ENCODE peak calls at places on chromosomes 12 and 14, in nine cellular contexts. J, E, N, S, W, F, O, T and P are unnamed samples.

GRCh38 chr14:60210703-60211102 is 38.3 kb upstream of the PPM1A start:
- DNase-seq in T (no peak), S (no peak), E (no peak), J (no peak), N (no peak), F (no peak), O (no peak), W (no peak), P (no peak)

GRCh38 chr12:126581655-126582054 is 1516.4 kb downstream of the AACS start:
- DNase-seq in S (no peak), J (no peak), O (no peak), N (no peak), W (no peak), E (no peak), T (no peak), F (no peak), P (no peak)

GRCh38 chr12:89977356-89978185 is 268.9 kb upstream of the ATP2B1 start:
- DNase-seq in N (no peak), O (peak), W (no peak), E (no peak), J (no peak), T (no peak), S (no peak), F (no peak), P (no peak)

GRCh38 chr14:73489481-73490175 is 1.1 kb upstream of the RIOX1 start:
- DNase-seq in F (no peak), J (no peak), W (no peak), O (peak), T (no peak), S (no peak), N (no peak), E (no peak), P (no peak)

GRCh38 chr12:115135800-115136211 is 451.8 kb upstream of the TBX3 start:
- DNase-seq in W (peak), O (peak), F (peak), E (no peak), S (peak), J (no peak), T (no peak), N (no peak), P (peak)

GRCh38 chr12:94767971-94768370 is 117.6 kb upstream of the TMCC3 start:
- DNase-seq in T (no peak), S (no peak), O (no peak), W (no peak), N (no peak), F (no peak), J (no peak), E (no peak), P (no peak)

GRCh38 chr14:70289138-70289537 is 70.3 kb downstream of the COX16 start:
- DNase-seq in O (no peak), J (no peak), N (no peak), F (no peak), E (peak), W (no peak), T (no peak), S (no peak), P (no peak)

GRCh38 chr12:55607821-55608602 is 28.7 kb upstream of the OR10P1 start:
- DNase-seq in O (no peak), T (peak), N (no peak), J (no peak), W (no peak), E (no peak), F (no peak), S (no peak), P (peak)

GRCh38 chr14:47619397-47619796 is 56.0 kb downstream of the MDGA2 start:
- DNase-seq in O (no peak), T (peak), N (no peak), E (no peak), W (no peak), J (no peak), F (no peak), S (no peak), P (no peak)

GRCh38 chr14:86673523-86673969 is 1143.6 kb downstream of the FLRT2 start:
- DNase-seq in E (no peak), W (no peak), N (no peak), S (no peak), T (peak), J (no peak), O (no peak), F (no peak), P (peak)

GRCh38 chr12:131902332-131903241 is 8.2 kb downstream of the ULK1 start:
- DNase-seq in O (no peak), J (no peak), E (no peak), W (no peak), S (peak), T (peak), F (peak), N (no peak), P (no peak)

GRCh38 chr14:105528859-105529505 is 2.6 kb downstream of the TMEM121 start:
- DNase-seq in N (no peak), S (peak), W (no peak), F (no peak), O (no peak), T (no peak), E (no peak), J (no peak), P (no peak)

GRCh38 chr12:25401547-25402345 is 151.0 kb upstream of the KRAS start:
- DNase-seq in S (no peak), O (peak), F (no peak), J (no peak), T (peak), E (no peak), W (no peak), N (no peak), P (no peak)

GRCh38 chr12:47875732-47876131 is 29.1 kb downstream of the VDR start:
- DNase-seq in W (no peak), T (no peak), F (no peak), N (no peak), O (no peak), E (no peak), S (no peak), J (no peak), P (no peak)

GRCh38 chr12:4274396-4274959 is 916 bp downstream of the CCND2 start:
- DNase-seq in E (peak), O (no peak), N (no peak), S (peak), T (peak), F (no peak), J (no peak), W (peak), P (no peak)

GRCh38 chr14:67883717-67884116 is 64.1 kb downstream of the RAD51B start:
- DNase-seq in N (no peak), O (peak), E (no peak), J (no peak), S (no peak), F (no peak), T (peak), W (no peak), P (peak)
- TF ChIP-seq CTCF in N (no peak), O (peak), E (no peak), J (peak), S (no peak), F (peak), T (no peak), W (peak), P (peak)

DNA sequence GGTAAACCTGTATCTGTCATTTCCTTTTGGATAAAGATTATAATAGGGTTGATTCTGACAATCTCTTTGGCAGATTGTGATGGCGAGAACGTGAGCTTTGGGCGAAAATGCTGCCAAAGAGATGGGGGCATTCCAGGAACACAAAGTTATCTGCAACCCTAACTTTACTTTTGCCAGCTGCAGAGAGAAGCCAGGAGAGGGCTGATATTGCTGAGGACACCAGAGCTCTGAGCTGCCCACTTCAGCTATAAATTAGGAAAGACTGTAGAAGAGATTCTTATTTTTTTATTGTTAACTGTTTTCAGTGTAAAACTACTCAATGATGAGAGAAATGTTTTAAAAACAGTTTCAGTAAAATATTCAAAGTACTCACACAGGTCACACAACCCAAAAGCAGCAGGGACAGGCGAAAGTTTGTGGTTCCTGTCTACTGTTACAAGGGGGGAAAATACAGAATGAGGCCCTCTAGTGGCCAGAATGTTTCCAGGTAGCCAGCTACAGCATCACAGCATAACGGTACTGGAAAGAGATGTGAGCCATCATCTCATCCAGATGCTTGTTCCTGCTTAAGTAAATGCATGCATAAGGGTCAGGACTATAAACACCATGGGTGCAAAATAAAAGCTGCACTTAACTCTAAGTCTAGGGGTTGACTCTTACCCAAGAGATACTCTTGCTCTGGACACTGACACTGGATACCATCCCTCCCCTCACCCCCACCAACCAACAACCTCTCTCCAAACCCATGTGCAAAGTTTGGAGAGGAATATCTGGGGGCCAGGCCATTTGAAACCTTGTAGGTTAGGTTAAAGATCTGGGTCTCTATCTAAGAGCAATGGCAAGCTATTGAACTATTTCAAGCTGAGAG is 498.4 kb downstream of the RMST start:
- DNase-seq in F (peak), J (peak), W (peak), S (no peak), N (no peak), T (peak), E (peak), O (peak), P (peak)
- TF ChIP-seq CTCF in F (peak), J (peak), W (peak), S (peak), N (no peak), T (peak), E (peak), O (peak), P (peak)

GRCh38 chr14:21233457-21234076 is 35.7 kb downstream of the HNRNPC start:
- DNase-seq in N (no peak), W (no peak), S (no peak), J (no peak), T (no peak), O (no peak), F (no peak), E (no peak), P (peak)
- TF ChIP-seq CTCF in N (no peak), W (no peak), S (no peak), J (peak), T (peak), O (peak), F (peak), E (no peak), P (no peak)

GRCh38 chr12:104680506-104680905 is 223.8 kb downstream of the CHST11 start:
- DNase-seq in J (no peak), O (no peak), N (no peak), W (no peak), S (no peak), T (no peak), F (no peak), E (no peak), P (no peak)

GRCh38 chr12:104681012-104681690 is 224.4 kb downstream of the CHST11 start:
- DNase-seq in E (no peak), T (no peak), F (no peak), J (no peak), O (no peak), N (no peak), S (no peak), W (no peak), P (no peak)

GRCh38 chr12:104682790-104683279 is 226.1 kb downstream of the CHST11 start:
- DNase-seq in T (no peak), J (no peak), S (no peak), F (no peak), N (no peak), E (peak), O (no peak), W (no peak), P (no peak)

GRCh38 chr12:104677441-104678089 is 220.8 kb downstream of the CHST11 start:
- DNase-seq in W (no peak), O (no peak), F (no peak), J (no peak), S (no peak), T (peak), N (no peak), E (no peak), P (no peak)

GRCh38 chr12:104680070-104680469 is 223.3 kb downstream of the CHST11 start:
- DNase-seq in E (peak), N (no peak), T (no peak), S (no peak), O (no peak), J (no peak), W (no peak), F (no peak), P (peak)
- TF ChIP-seq CTCF in E (peak), N (no peak), T (peak), S (no peak), O (peak), J (peak), W (no peak), F (no peak), P (no peak)

GRCh38 chr12:48973084-48973483 is 1.5 kb upstream of the WNT10B start:
- DNase-seq in N (no peak), J (no peak), E (no peak), S (no peak), F (no peak), O (no peak), W (peak), T (no peak), P (no peak)

GRCh38 chr12:48970702-48971334 is 717 bp downstream of the WNT10B start:
- DNase-seq in S (no peak), E (no peak), W (no peak), J (no peak), T (no peak), F (no peak), O (no peak), N (no peak), P (no peak)

GRCh38 chr12:48973531-48973930 is 2.0 kb upstream of the WNT10B start:
- DNase-seq in T (no peak), W (peak), E (no peak), N (no peak), J (no peak), O (peak), F (no peak), S (no peak), P (no peak)

GRCh38 chr12:48972213-48973021 is 882 bp upstream of the WNT10B start:
- DNase-seq in O (no peak), N (no peak), F (no peak), W (no peak), S (no peak), E (peak), J (no peak), T (no peak), P (no peak)

DNA sequence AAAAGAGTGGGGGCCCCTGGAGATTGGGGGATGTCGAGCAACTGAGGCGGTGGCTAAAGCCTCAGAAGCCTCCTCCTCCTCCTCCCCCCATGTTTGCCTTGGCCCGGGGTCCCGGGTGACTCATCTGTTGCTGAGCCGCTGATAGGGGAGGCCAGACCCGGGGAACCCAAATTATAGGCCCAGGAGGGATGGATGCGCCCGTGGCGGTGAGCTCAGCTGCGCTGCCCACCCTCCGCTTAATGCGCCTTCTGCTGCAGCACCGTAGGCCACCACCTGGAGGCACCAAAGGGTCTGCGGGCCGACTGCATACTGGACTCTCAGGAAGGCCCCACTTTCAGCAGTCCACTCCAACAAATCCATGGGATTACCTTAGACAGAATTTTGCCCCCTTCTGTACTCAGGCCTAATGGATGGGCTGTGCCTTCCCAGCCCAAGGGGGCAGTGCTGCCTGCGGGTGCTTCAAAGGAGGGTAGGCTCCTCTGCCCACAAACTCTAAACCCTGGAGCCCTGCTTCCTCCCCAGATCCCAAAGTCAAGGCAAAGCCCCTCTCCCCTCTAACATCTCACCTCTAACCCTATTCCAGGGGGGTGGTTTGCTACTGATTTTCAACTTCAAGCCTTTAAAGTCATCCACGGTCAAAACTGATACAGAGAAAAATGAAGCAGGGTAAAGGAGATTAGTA is 2.6 kb upstream of the WNT10B start:
- DNase-seq in F (no peak), N (no peak), T (no peak), S (peak), E (peak), O (no peak), W (peak), J (no peak), P (no peak)
- TF ChIP-seq CTCF in F (peak), N (no peak), T (peak), S (peak), E (peak), O (peak), W (peak), J (peak), P (peak)